ENCODE peak calls at places on chromosomes 2 and 18, in nine cellular contexts. O is KBM-7; Q is activated naive CD4-positive, alpha-beta T cell treated with anti-CD3 and anti-CD28 coated beads for 36 hours; L is T-helper 9 cell; F is HL-60; U is stimulated activated CD4-positive, alpha-beta T cell treated with anti-CD3 and anti-CD28 coated beads, Interleukin-1b, Interleukin-23, amount 100 ng/mL, for 1 hour; J is neural progenitor cell; T is activated B cell treated with CpG ODN at 0.5 μM for 24 hours; X is foreskin fibroblast. D is an unnamed sample.

GRCh38 chr2:31140151-31140550 is 1.9 kb upstream of the GALNT14 start:
- DNase-seq in T (no peak), U (no peak), Q (no peak), X (peak), J (no peak), F (no peak), O (no peak), L (no peak), D (no peak)

GRCh38 chr2:59425292-59425691 is 1128.2 kb downstream of the BCL11A start:
- DNase-seq in O (no peak), X (no peak), Q (no peak), U (no peak), T (no peak), F (no peak), J (no peak), L (no peak), D (no peak)

GRCh38 chr18:58336605-58337004 is 292.3 kb downstream of the ALPK2 start:
- DNase-seq in T (no peak), Q (no peak), U (no peak), X (peak), L (no peak), F (no peak), O (no peak), J (no peak), D (no peak)

GRCh38 chr2:118970396-118971135 is 28.6 kb downstream of the MARCO start:
- DNase-seq in F (peak), J (no peak), O (no peak), Q (no peak), X (no peak), T (no peak), L (no peak), U (no peak), D (no peak)

GRCh38 chr2:242031481-242032019 is 162.0 kb downstream of the RTP5 start:
- DNase-seq in F (peak), X (peak), T (no peak), J (no peak), Q (peak), U (peak), L (peak), O (peak), D (peak)

GRCh38 chr2:33354981-33355380 is 121.5 kb upstream of the RASGRP3 start:
- DNase-seq in Q (no peak), L (no peak), X (peak), U (no peak), F (no peak), O (no peak), T (no peak), J (no peak), D (no peak)

GRCh38 chr2:20615046-20615465 is 35.8 kb downstream of the HS1BP3 start:
- DNase-seq in X (no peak), U (no peak), L (no peak), O (no peak), Q (no peak), J (no peak), T (no peak), F (no peak), D (no peak)

GRCh38 chr2:57720728-57721627 is 325.6 kb upstream of the VRK2 start:
- DNase-seq in T (peak), Q (peak), J (peak), O (peak), L (no peak), F (peak), X (peak), U (no peak), D (peak)

GRCh38 chr2:85827879-85828569 is 60.8 kb downstream of the ST3GAL5 start:
- DNase-seq in T (no peak), O (no peak), J (no peak), L (no peak), Q (no peak), U (no peak), X (no peak), F (no peak), D (no peak)

GRCh38 chr2:85444629-85445028 is 26.1 kb downstream of the SH2D6 start:
- DNase-seq in U (no peak), X (peak), O (no peak), Q (no peak), T (no peak), L (no peak), F (no peak), J (no peak), D (no peak)

GRCh38 chr18:59268127-59268721 is 5.0 kb downstream of the RAX start:
- DNase-seq in O (no peak), Q (no peak), J (peak), U (no peak), X (no peak), F (no peak), L (no peak), T (no peak), D (no peak)

GRCh38 chr18:61261870-61262269 is 71.4 kb upstream of the CDH20 start:
- DNase-seq in F (no peak), U (no peak), O (no peak), T (no peak), X (no peak), L (no peak), J (no peak), Q (no peak), D (no peak)

GRCh38 chr18:55858661-55859111 is 270.7 kb upstream of the TCF4 start:
- DNase-seq in F (no peak), L (no peak), U (no peak), Q (no peak), O (no peak), T (no peak), X (peak), J (no peak), D (no peak)

GRCh38 chr2:240935101-240935876 is 29.2 kb downstream of the CROCC2 start:
- DNase-seq in Q (peak), O (no peak), J (no peak), T (no peak), F (no peak), L (no peak), X (no peak), U (no peak), D (no peak)

GRCh38 chr2:239275871-239276812 is 124.7 kb downstream of the HDAC4 start:
- DNase-seq in O (no peak), T (peak), F (no peak), X (peak), L (no peak), J (no peak), U (no peak), Q (no peak), D (no peak)

GRCh38 chr2:9692392-9693137 is 61.8 kb upstream of the YWHAQ start:
- DNase-seq in X (no peak), O (no peak), L (no peak), F (no peak), T (no peak), J (peak), Q (no peak), U (no peak), D (no peak)

GRCh38 chr2:74440378-74441110 is 1.2 kb downstream of the RTKN start:
- DNase-seq in L (no peak), U (no peak), O (peak), Q (peak), T (peak), F (no peak), X (peak), J (peak), D (peak)

GRCh38 chr2:85819811-85820510 is 66.2 kb downstream of the ATOH8 start:
- DNase-seq in F (no peak), U (no peak), T (no peak), Q (no peak), L (no peak), J (no peak), O (no peak), X (no peak), D (no peak)

GRCh38 chr2:179771791-179772190 is 89.6 kb downstream of the ZNF385B start:
- DNase-seq in F (no peak), J (no peak), X (no peak), U (no peak), T (no peak), O (no peak), L (no peak), Q (no peak), D (no peak)

GRCh38 chr2:239636808-239637207 is 236.0 kb upstream of the HDAC4 start:
- DNase-seq in U (no peak), J (no peak), Q (no peak), O (no peak), T (no peak), L (no peak), X (no peak), F (no peak), D (no peak)

GRCh38 chr2:135948642-135949355 is 36.6 kb downstream of the DARS1 start:
- DNase-seq in L (peak), U (no peak), F (no peak), J (no peak), T (no peak), X (peak), Q (peak), O (no peak), D (no peak)

GRCh38 chr2:12819098-12819465 is 102.3 kb downstream of the TRIB2 start:
- DNase-seq in Q (no peak), J (no peak), T (no peak), O (peak), X (peak), F (peak), L (no peak), U (no peak), D (no peak)

GRCh38 chr2:15908371-15908770 is 32.0 kb upstream of the MYCN start:
- DNase-seq in J (no peak), T (no peak), Q (no peak), X (no peak), L (no peak), O (no peak), F (no peak), U (no peak), D (no peak)

GRCh38 chr18:70450658-70451253 is 161.9 kb downstream of the SOCS6 start:
- DNase-seq in U (no peak), F (no peak), Q (no peak), T (no peak), J (no peak), L (no peak), X (peak), O (peak), D (peak)

GRCh38 chr18:1302861-1303260 is 398.2 kb downstream of the ADCYAP1 start:
- DNase-seq in F (no peak), L (no peak), Q (no peak), J (peak), T (no peak), U (no peak), O (no peak), X (no peak), D (no peak)

D was measured in NCI-H2227 treated with DMSO at 0.1 percent for 48 hours.